ENCODE peak calls at places on chromosomes 4 and X, in eight cellular contexts. P is OCI-LY7; D is iris pigment epithelial cell; W is HCT116; B is stimulated activated CD4-positive, alpha-beta T cell treated with anti-CD3 and anti-CD28 coated beads, Interleukin-4, amount 100 ng/mL, for 24 hours; Y is NCI-H2081; T is amniotic stem cell; R is CD4-positive, CD25-positive, alpha-beta regulatory T cell. K is an unnamed sample.

GRCh38 chr4:99723555-99724450 is 66.2 kb upstream of the C4orf54 start:
- DNase-seq in P (no peak), D (peak; percentile 75), W (peak; percentile 10), B (no peak), Y (peak; percentile 55), T (no peak), R (no peak), K (no peak)

GRCh38 chrX:135185795-135186443 is 14.7 kb upstream of the CT55 start:
- DNase-seq in P (peak; percentile 13), D (peak; percentile 45), W (peak; percentile 42), B (peak; percentile 40), Y (peak; percentile 14), T (peak; percentile 15), R (peak; percentile 49), K (peak; percentile 0)

GRCh38 chrX:24137192-24137591 is 12.3 kb upstream of the ZFX start:
- DNase-seq in P (no peak), D (no peak), W (no peak), B (no peak), Y (no peak), T (no peak), R (no peak), K (no peak)

GRCh38 chr4:498328-498919 is 532 bp downstream of the ZNF721 start:
- DNase-seq in P (no peak), D (no peak), W (no peak), B (peak; percentile 9), Y (no peak), T (no peak), R (no peak), K (peak; percentile 30)

GRCh38 chr4:80184791-80185756 is 12.2 kb upstream of the PRDM8 start:
- DNase-seq in P (no peak), D (no peak), W (no peak), B (no peak), Y (no peak), T (no peak), R (no peak), K (no peak)

GRCh38 chrX:16067886-16068515 is 55.4 kb upstream of the GRPR start:
- DNase-seq in P (no peak), D (no peak), W (no peak), B (no peak), Y (no peak), T (no peak), R (no peak), K (no peak)

GRCh38 chrX:132769609-132770008 is 188.8 kb downstream of the HS6ST2 start:
- DNase-seq in P (no peak), D (no peak), W (no peak), B (no peak), Y (no peak), T (no peak), R (no peak), K (no peak)

GRCh38 chrX:103155201-103155600 is 59.7 kb upstream of the BEX4 start:
- DNase-seq in P (no peak), D (peak; percentile 45), W (no peak), B (no peak), Y (no peak), T (no peak), R (no peak), K (no peak)

GRCh38 chr4:81566076-81566663 is 94.5 kb upstream of the RASGEF1B start:
- DNase-seq in P (no peak), D (peak; percentile 12), W (no peak), B (no peak), Y (no peak), T (no peak), R (no peak), K (no peak)

GRCh38 chrX:17298564-17298963 is 76.4 kb upstream of the NHS start:
- DNase-seq in P (no peak), D (no peak), W (no peak), B (no peak), Y (no peak), T (no peak), R (no peak), K (no peak)

GRCh38 chr4:47287735-47288134 is 175.8 kb downstream of the COMMD8 start:
- DNase-seq in P (no peak), D (peak; percentile 78), W (no peak), B (no peak), Y (no peak), T (peak; percentile 29), R (no peak), K (no peak)

GRCh38 chrX:35562395-35562794 is 235.7 kb upstream of the MAGEB16 start:
- DNase-seq in P (no peak), D (no peak), W (no peak), B (no peak), Y (no peak), T (no peak), R (no peak), K (no peak)

GRCh38 chr4:168337550-168337940 is 19.0 kb upstream of the DDX60 start:
- DNase-seq in P (no peak), D (peak; percentile 69), W (no peak), B (no peak), Y (no peak), T (no peak), R (no peak), K (no peak)

GRCh38 chr4:187208641-187209040 is 485.0 kb upstream of the FAT1 start:
- DNase-seq in P (no peak), D (no peak), W (no peak), B (no peak), Y (no peak), T (no peak), R (no peak), K (no peak)

GRCh38 chrX:24146283-24146865 is 3.2 kb upstream of the ZFX start:
- DNase-seq in P (no peak), D (peak; percentile 49), W (no peak), B (no peak), Y (no peak), T (no peak), R (no peak), K (no peak)

GRCh38 chrX:120468825-120469525 is at the start of gene LAMP2:
- DNase-seq in P (peak; percentile 90), D (peak; percentile 91), W (peak; percentile 69), B (peak; percentile 83), Y (peak; percentile 92), T (peak; percentile 62), R (peak; percentile 78), K (peak; percentile 66)

GRCh38 chr4:1241466-1241935 is 7.4 kb downstream of the CTBP1 start:
- DNase-seq in P (no peak), D (no peak), W (no peak), B (no peak), Y (no peak), T (no peak), R (no peak), K (no peak)

GRCh38 chr4:35525192-35525978 is 718.9 kb downstream of the ARAP2 start:
- DNase-seq in P (no peak), D (no peak), W (no peak), B (no peak), Y (no peak), T (no peak), R (no peak), K (peak; percentile 1)

GRCh38 chr4:37467824-37468223 is 218.4 kb downstream of the RELL1 start:
- DNase-seq in P (no peak), D (no peak), W (no peak), B (no peak), Y (no peak), T (no peak), R (no peak), K (no peak)

GRCh38 chr4:139279723-139280620 is at the start of gene MGARP:
- DNase-seq in P (no peak), D (peak; percentile 46), W (no peak), B (peak; percentile 10), Y (no peak), T (no peak), R (no peak), K (no peak)

GRCh38 chr4:150178161-150178560 is 99.9 kb downstream of the DCLK2 start:
- DNase-seq in P (no peak), D (peak; percentile 57), W (no peak), B (no peak), Y (no peak), T (no peak), R (no peak), K (no peak)

GRCh38 chrX:134688839-134689238 is 30.6 kb upstream of the PLAC1 start:
- DNase-seq in P (no peak), D (peak; percentile 52), W (no peak), B (no peak), Y (no peak), T (no peak), R (no peak), K (no peak)

GRCh38 chr4:78078101-78078500 is 21.0 kb downstream of the FRAS1 start:
- DNase-seq in P (no peak), D (no peak), W (no peak), B (no peak), Y (no peak), T (no peak), R (no peak), K (no peak)

GRCh38 chr4:29009908-29010307 is 1710.3 kb upstream of the PCDH7 start:
- DNase-seq in P (no peak), D (no peak), W (no peak), B (no peak), Y (no peak), T (no peak), R (no peak), K (no peak)

GRCh38 chr4:153763404-153763803 is 3.6 kb upstream of the RNF175 start:
- DNase-seq in P (peak; percentile 8), D (no peak), W (no peak), B (no peak), Y (no peak), T (no peak), R (no peak), K (no peak)

GRCh38 chr4:2220016-2220620 is 21.8 kb downstream of the HAUS3 start:
- DNase-seq in P (peak; percentile 77), D (peak; percentile 63), W (peak; percentile 28), B (peak; percentile 83), Y (peak; percentile 74), T (peak; percentile 49), R (peak; percentile 81), K (peak; percentile 77)

GRCh38 chrX:43970528-43970927 is 2.7 kb downstream of the NDP start:
- DNase-seq in P (no peak), D (no peak), W (no peak), B (no peak), Y (no peak), T (no peak), R (no peak), K (no peak)

GRCh38 chr4:117623321-117623720 is 411.0 kb upstream of the NDST3 start:
- DNase-seq in P (no peak), D (peak; percentile 6), W (no peak), B (no peak), Y (no peak), T (no peak), R (no peak), K (no peak)

GRCh38 chr4:14856076-14856926 is 146.0 kb upstream of the CPEB2 start:
- DNase-seq in P (no peak), D (peak; percentile 100), W (peak; percentile 86), B (peak; percentile 76), Y (no peak), T (peak; percentile 97), R (no peak), K (no peak)

GRCh38 chrX:12269484-12269883 is 131.2 kb downstream of the FRMPD4 start:
- DNase-seq in P (no peak), D (no peak), W (no peak), B (no peak), Y (peak; percentile 27), T (no peak), R (no peak), K (no peak)

GRCh38 chrX:30787012-30787411 is 102.0 kb downstream of the TAB3 start:
- DNase-seq in P (no peak), D (no peak), W (no peak), B (no peak), Y (no peak), T (no peak), R (no peak), K (no peak)

GRCh38 chr4:52661966-52662705 is 3.0 kb upstream of the USP46 start:
- DNase-seq in P (no peak), D (no peak), W (no peak), B (no peak), Y (no peak), T (no peak), R (no peak), K (no peak)

GRCh38 chrX:129566081-129566480 is 26.0 kb downstream of the OCRL start:
- DNase-seq in P (no peak), D (peak; percentile 34), W (no peak), B (no peak), Y (no peak), T (no peak), R (no peak), K (no peak)

GRCh38 chr4:2855584-2855983 is 11.9 kb downstream of the ADD1 start:
- DNase-seq in P (no peak), D (no peak), W (no peak), B (no peak), Y (no peak), T (no peak), R (no peak), K (no peak)